ENCODE peak calls at places on chromosomes 12 and 14, in ten cellular contexts. P, A, M, T, G, R, V, D, X and K are unnamed samples.
A peak's percentile ranks its signal among the peaks of the same experiment; 100 is the strongest.

GRCh38 chr12:18158774-18159557 is 69.0 kb upstream of the RERGL start:
- DNase-seq in V (peak; percentile 63), T (no peak), A (no peak), X (no peak), D (no peak), P (no peak), G (no peak), R (no peak), M (no peak), K (no peak)

GRCh38 chr12:24133385-24133784 is 183.9 kb upstream of the SOX5 start:
- DNase-seq in G (no peak), X (no peak), P (no peak), D (no peak), T (no peak), M (no peak), R (no peak), V (peak; percentile 76), A (no peak), K (no peak)

GRCh38 chr14:89813485-89814080 is 140.9 kb downstream of the EFCAB11 start:
- DNase-seq in G (peak; percentile 82), V (peak; percentile 39), T (no peak), A (no peak), R (no peak), M (no peak), X (no peak), P (no peak), D (no peak), K (peak; percentile 42)

GRCh38 chr12:121796855-121797751 is 3.6 kb upstream of the RHOF start:
- DNase-seq in D (no peak), V (peak; percentile 95), G (peak; percentile 99), T (peak; percentile 98), M (no peak), P (peak; percentile 90), X (peak; percentile 91), R (peak; percentile 80), A (peak; percentile 94), K (no peak)

GRCh38 chr14:49294736-49295135 is 291.4 kb downstream of the RPS29 start:
- DNase-seq in D (no peak), A (no peak), X (no peak), V (peak; percentile 23), R (no peak), M (no peak), T (no peak), P (no peak), G (no peak), K (no peak)

GRCh38 chr14:92676031-92676430 is 72.4 kb downstream of the LGMN start:
- DNase-seq in V (no peak), A (no peak), D (peak; percentile 52), G (no peak), X (peak; percentile 44), P (peak; percentile 19), M (no peak), T (peak; percentile 69), R (no peak), K (no peak)

GRCh38 chr12:118866346-118866745 is 115.0 kb upstream of the SRRM4 start:
- DNase-seq in P (no peak), T (no peak), D (no peak), V (peak; percentile 62), A (no peak), X (no peak), G (no peak), M (no peak), R (no peak), K (no peak)

GRCh38 chr12:117489671-117490070 is 128.2 kb upstream of the NOS1 start:
- DNase-seq in P (no peak), T (no peak), M (no peak), R (no peak), X (no peak), D (no peak), A (no peak), G (no peak), V (no peak), K (no peak)

GRCh38 chr14:90409209-90409730 is 12.4 kb downstream of the CALM1 start:
- DNase-seq in R (peak; percentile 60), D (no peak), T (peak; percentile 88), X (no peak), P (peak; percentile 48), M (no peak), V (no peak), G (peak; percentile 96), A (no peak), K (no peak)

GRCh38 chr12:80938397-80938796 is 663 bp upstream of the LIN7A start:
- DNase-seq in M (no peak), A (no peak), G (no peak), D (no peak), P (no peak), T (no peak), R (no peak), X (no peak), V (no peak), K (no peak)

GRCh38 chr14:90553298-90553920 is 156.6 kb downstream of the CALM1 start:
- DNase-seq in D (no peak), P (no peak), R (no peak), V (peak; percentile 21), G (no peak), A (no peak), X (no peak), M (no peak), T (no peak), K (no peak)

GRCh38 chr12:4829793-4830162 is 79.9 kb upstream of the KCNA1 start:
- DNase-seq in T (no peak), V (no peak), R (no peak), P (no peak), A (no peak), M (no peak), G (no peak), X (no peak), D (peak; percentile 27), K (no peak)

DNA sequence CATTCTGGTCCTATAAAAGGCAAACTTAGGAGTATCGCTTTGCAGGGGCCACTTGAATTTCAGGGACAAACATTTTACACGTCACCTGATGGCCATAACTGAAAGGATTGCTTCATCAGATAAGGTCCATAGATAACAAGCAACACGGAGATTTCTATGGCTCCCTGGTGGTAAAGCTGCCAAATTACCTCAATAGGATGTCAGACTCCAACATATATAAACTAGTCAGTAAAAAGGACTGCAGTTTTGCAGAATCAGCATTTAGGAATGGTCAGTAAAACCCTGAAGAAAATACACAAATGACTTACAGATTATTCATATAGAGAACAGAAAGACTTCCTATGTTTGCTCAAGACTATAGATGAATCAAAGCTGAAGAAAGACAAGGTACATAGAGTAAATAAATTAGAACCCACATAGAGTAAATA is 66.1 kb upstream of the GRIP1 start:
- DNase-seq in M (no peak), T (no peak), X (no peak), A (no peak), D (no peak), V (no peak), P (no peak), G (no peak), R (no peak), K (no peak)
- TF ChIP-seq CTCF in M (no peak), T (no peak), X (no peak), A (no peak), D (no peak), V (no peak), P (no peak), G (no peak), R (no peak), K (no peak)

DNA sequence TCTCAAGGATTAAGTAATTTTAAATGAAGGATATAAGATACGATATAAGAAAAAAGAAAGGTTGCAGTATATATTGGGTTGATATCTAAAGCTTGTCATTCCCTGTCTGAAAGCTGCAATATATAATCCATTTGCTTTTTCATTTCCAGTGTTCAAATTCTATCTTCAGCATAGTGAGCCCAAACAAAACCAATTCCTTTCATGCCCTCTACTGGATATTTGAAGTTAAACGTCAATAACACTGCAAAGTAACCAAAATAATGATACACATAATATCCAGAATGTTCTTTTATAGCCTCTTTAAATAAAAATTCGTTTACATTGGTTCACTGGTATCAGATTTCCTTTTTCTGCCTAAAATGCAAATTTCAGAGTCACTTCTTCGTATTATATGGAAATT is 64.5 kb upstream of the DAAM1 start:
- DNase-seq in R (no peak), D (no peak), X (no peak), T (no peak), M (no peak), G (no peak), A (no peak), P (no peak), V (no peak), K (no peak)
- TF ChIP-seq CTCF in R (peak; percentile 33), D (no peak), X (no peak), T (no peak), M (no peak), G (peak; percentile 28), A (no peak), P (no peak), V (peak; percentile 49), K (peak; percentile 20)

DNA sequence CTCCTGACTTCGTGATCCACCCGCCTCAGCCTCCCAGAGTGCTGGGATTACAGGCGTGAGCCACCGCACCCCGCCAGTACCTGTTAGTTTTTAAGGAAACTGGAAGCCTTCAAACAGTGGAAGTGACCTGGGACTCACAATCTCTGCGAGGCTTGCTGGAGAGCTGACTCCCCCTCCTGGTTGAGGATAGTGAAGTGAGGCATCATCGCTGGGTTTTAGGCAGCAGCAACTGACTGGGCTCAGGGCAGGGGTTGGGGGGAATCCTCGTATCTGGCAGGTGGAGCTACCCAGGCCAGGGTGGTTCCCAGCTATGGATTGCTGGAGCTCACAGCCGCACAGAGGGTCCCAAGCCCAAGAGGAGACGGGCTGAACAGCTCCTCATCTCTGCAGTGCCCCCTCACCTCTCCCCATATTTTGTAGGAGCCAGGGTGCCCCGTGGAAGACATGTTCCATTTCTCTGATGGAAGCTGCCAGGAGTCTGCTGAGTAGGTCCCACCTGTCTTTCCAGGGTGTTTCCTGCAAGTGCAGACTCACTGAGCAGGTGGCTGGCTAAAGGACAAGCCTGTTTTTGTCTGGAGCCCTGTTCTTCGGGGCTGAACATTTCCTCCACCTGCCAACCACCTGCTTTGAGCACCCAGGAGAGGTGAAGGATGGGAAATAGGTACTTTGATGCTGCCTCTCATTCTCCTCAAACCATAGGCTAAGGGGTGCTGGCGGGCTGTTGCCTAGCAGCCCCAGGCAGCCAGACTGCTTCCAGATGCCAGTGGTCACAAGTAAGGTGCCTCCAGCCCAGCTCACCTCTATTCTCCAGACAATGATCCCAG is 3.1 kb downstream of the AVIL start:
- DNase-seq in T (peak; percentile 68), G (no peak), X (no peak), A (no peak), V (peak; percentile 58), R (no peak), P (no peak), M (no peak), D (no peak), K (no peak)
- TF ChIP-seq CTCF in T (no peak), G (no peak), X (no peak), A (no peak), V (peak; percentile 41), R (no peak), P (no peak), M (no peak), D (no peak), K (no peak)

DNA sequence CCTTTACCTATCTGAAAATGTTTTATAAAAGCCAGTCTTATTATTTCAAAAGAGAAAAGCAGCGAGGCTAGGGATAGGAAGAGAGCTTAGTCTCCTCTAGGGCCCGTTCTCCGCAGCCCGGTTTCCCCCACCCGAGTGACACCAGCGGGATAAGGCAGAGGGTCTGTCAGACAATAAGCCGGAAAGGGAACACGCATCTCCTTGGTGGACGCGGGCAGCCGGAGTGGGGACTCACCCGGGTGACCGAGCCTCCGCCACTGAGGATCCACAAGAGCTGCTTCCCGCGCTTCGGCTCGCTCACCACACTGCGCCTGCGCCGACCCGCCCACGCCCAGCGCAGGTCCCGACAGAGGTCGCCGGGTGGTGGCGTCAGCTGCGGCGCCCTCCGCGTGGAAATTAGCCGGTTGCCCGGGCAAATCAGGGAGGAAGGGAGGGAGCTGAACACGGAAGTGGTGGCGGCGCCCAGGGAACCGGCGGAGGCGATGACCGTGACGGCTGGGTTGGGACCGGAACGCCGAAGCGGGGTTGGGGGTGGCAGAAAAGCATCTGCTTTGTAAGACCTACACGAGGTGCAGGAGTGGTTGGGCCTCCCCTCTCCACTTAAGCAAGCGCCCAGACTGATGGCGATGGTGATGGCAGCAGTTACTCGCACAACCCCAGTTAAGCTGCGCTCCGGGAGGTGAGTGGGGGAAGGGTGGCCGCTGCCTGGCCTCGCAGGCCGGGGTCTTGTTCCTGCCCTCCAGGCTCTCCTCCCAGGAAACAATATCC is at the start of the genes SOCS4 and WDHD1:
- DNase-seq in X (peak; percentile 96), G (peak; percentile 97), V (peak; percentile 95), D (peak; percentile 91), T (peak; percentile 97), M (peak; percentile 99), P (peak; percentile 96), A (peak; percentile 95), R (peak; percentile 67), K (peak; percentile 89)
- TF ChIP-seq CTCF in X (peak; percentile 15), G (peak; percentile 14), V (peak; percentile 24), D (peak; percentile 9), T (no peak), M (no peak), P (peak; percentile 31), A (peak; percentile 26), R (no peak), K (no peak)